ENCODE peak calls at places on chromosomes 2 and 18, in six cellular contexts. N is OCI-LY7, X is A549, R is sigmoid colon, Z is MM.1S, P is WERI-Rb-1. C is an unnamed sample.
A peak's percentile ranks its signal among the peaks of the same experiment; 100 is the strongest.

GRCh38 chr2:67295851-67296250 is 101.3 kb upstream of the ETAA1 start:
- DNase-seq in X (no peak), Z (no peak), P (no peak), R (no peak), N (no peak), C (no peak)

GRCh38 chr2:144860421-144860820 is 340.5 kb upstream of the ZEB2 start:
- DNase-seq in P (no peak), R (no peak), N (no peak), X (no peak), Z (no peak), C (no peak)

GRCh38 chr18:8685141-8685913 is 20.0 kb upstream of the MTCL1 start:
- DNase-seq in P (peak; percentile 88), R (no peak), N (no peak), Z (no peak), X (no peak), C (no peak)

GRCh38 chr2:237290249-237290648 is 123.7 kb downstream of the COL6A3 start:
- DNase-seq in Z (no peak), N (no peak), R (peak; percentile 98), X (no peak), P (no peak), C (peak; percentile 94)

GRCh38 chr2:24558781-24559540 is 67.9 kb downstream of the NCOA1 start:
- DNase-seq in X (no peak), Z (no peak), P (no peak), R (no peak), N (no peak), C (no peak)

GRCh38 chr2:182077451-182078142 is 91.9 kb downstream of the PPP1R1C start:
- DNase-seq in N (peak; percentile 64), X (peak; percentile 80), R (no peak), Z (peak; percentile 81), P (peak; percentile 27), C (peak; percentile 30)

GRCh38 chr2:888211-888801 is 62.3 kb upstream of the SNTG2 start:
- DNase-seq in R (no peak), X (no peak), P (no peak), Z (no peak), N (no peak), C (no peak)

GRCh38 chr2:197113221-197113831 is 186.8 kb upstream of the PGAP1 start:
- DNase-seq in N (peak; percentile 58), Z (peak; percentile 45), P (no peak), X (peak; percentile 26), R (no peak), C (no peak)

GRCh38 chr18:70464343-70465114 is 175.7 kb downstream of the SOCS6 start:
- DNase-seq in R (peak; percentile 84), P (peak; percentile 71), Z (peak; percentile 65), N (no peak), X (peak; percentile 75), C (peak; percentile 44)

GRCh38 chr2:132740081-132740480 is 70.1 kb upstream of the LYPD1 start:
- DNase-seq in R (no peak), Z (no peak), X (no peak), N (no peak), P (no peak), C (no peak)

GRCh38 chr2:132736059-132736458 is 66.1 kb upstream of the LYPD1 start:
- DNase-seq in R (no peak), Z (no peak), N (no peak), X (no peak), P (no peak), C (no peak)

GRCh38 chr2:132747046-132747445 is 77.0 kb upstream of the LYPD1 start:
- DNase-seq in Z (no peak), X (no peak), P (no peak), R (no peak), N (no peak), C (no peak)

DNA sequence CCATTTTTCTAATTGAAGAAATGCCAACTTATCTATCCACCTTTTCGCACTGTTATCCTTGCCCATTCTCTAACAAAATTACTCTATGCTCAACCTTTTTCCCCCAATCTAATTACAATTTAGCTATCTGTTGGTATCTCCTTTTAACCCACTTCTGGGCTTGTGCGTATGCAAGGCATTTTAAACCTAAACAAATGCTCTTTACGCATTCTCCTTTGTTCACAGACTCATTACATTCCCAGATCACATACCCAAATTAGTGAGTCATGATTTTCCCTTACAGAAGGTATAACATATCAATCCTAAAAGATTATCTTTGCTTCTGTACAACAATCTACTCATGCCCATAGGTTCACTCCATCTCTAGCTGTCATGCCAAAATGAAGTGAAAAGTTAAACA is 71.7 kb upstream of the LYPD1 start:
- DNase-seq in Z (no peak), X (no peak), R (no peak), N (no peak), P (no peak), C (no peak)
- H3K9me3 ChIP-seq in Z (no peaks in the 10 kb centered on the region), X (no peaks in the 10 kb centered on the region), R (peaks cover 4% of the 10 kb centered on the region), N (no peaks in the 10 kb centered on the region), P (no peaks in the 10 kb centered on the region), C (no peaks in the 10 kb centered on the region)

GRCh38 chr18:6013101-6013790 is 117.9 kb upstream of the TMEM200C start:
- DNase-seq in X (no peak), Z (no peak), N (no peak), R (no peak), P (no peak), C (no peak)
- TF ChIP-seq CTCF in X (no peak), Z (no peak), N (no peak), R (no peak), P (no peak), C (no peak)

GRCh38 chr18:80023173-80023572 is 11.1 kb upstream of the RBFA start:
- DNase-seq in R (no peak), P (peak; percentile 53), Z (no peak), X (peak; percentile 49), N (peak; percentile 19), C (no peak)

GRCh38 chr18:80026363-80026762 is 7.9 kb upstream of the RBFA start:
- DNase-seq in P (no peak), N (no peak), X (no peak), Z (no peak), R (no peak), C (no peak)

GRCh38 chr18:80022613-80023012 is 11.6 kb upstream of the RBFA start:
- DNase-seq in R (no peak), X (peak; percentile 9), N (peak; percentile 54), P (no peak), Z (peak; percentile 14), C (no peak)
- H3K9me3 ChIP-seq in R (peaks cover 61% of the 10 kb centered on the region), X (peaks cover 12% of the 10 kb centered on the region), N (peaks cover 16% of the 10 kb centered on the region), P (peaks cover 68% of the 10 kb centered on the region), Z (no peaks in the 10 kb centered on the region), C (peaks cover 78% of the 10 kb centered on the region)

DNA sequence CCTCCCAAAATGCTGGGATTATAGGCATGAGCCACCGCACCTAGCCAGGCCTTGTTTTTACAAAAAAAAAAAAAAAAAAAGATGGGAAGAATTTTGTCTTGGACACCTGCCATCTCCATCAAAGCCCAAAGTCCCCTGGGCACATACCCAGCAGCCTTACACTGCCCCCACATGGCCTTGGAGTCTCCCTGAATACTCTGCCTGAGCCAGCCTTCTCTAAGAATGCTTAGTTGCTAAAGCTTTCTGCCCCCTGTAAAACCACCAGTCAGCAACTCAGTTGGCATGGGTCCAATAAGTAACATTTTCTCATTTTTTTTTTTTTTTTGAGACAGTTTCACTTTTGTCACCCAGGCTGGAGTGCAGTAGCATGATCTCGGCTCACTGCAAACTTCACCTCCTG is 40.6 kb downstream of the SPC25 start:
- DNase-seq in X (peak; percentile 55), Z (peak; percentile 87), N (no peak), P (no peak), R (no peak), C (no peak)
- TF ChIP-seq CTCF in X (no peak), Z (peak; percentile 37), N (no peak), P (peak; percentile 22), R (no peak), C (peak; percentile 13)

C was measured in uterus.